ENCODE peak calls at places on chromosomes 5 and 9, in five cellular contexts. E is endothelial cell, B is left ventricle myocardium inferior, S is astrocyte, O is choroid plexus epithelial cell. F is an unnamed sample.

GRCh38 chr9:132141948-132142594 is 19.8 kb upstream of the NTNG2 start:
- DNase-seq in E (no peak), O (no peak), S (no peak), B (no peak), F (no peak)

GRCh38 chr5:38468202-38468656 is 88.2 kb downstream of the LIFR start:
- DNase-seq in E (no peak), S (peak), B (no peak), O (peak), F (peak)

GRCh38 chr5:53333160-53333559 is 147.3 kb upstream of the FST start:
- DNase-seq in B (no peak), O (no peak), S (peak), E (no peak), F (no peak)

GRCh38 chr9:14296462-14296861 is 17.5 kb downstream of the NFIB start:
- DNase-seq in O (no peak), B (peak), E (no peak), S (no peak), F (no peak)

GRCh38 chr5:61202213-61202612 is 39.9 kb upstream of the SMIM15 start:
- DNase-seq in E (no peak), B (no peak), S (peak), O (no peak), F (no peak)

GRCh38 chr5:159504106-159504856 is 174.0 kb upstream of the IL12B start:
- DNase-seq in B (no peak), S (peak), O (peak), E (no peak), F (no peak)

GRCh38 chr9:78663367-78663766 is 366.4 kb downstream of the PSAT1 start:
- DNase-seq in S (no peak), O (no peak), B (no peak), E (no peak), F (no peak)

GRCh38 chr5:129096382-129096991 is 1.9 kb downstream of the ISOC1 start:
- DNase-seq in B (no peak), E (no peak), O (no peak), S (no peak), F (no peak)

GRCh38 chr9:91591627-91592026 is 168.0 kb upstream of the NFIL3 start:
- DNase-seq in S (no peak), E (no peak), B (no peak), O (no peak), F (no peak)

GRCh38 chr5:137234973-137235943 is 263.9 kb downstream of the SPOCK1 start:
- DNase-seq in B (no peak), O (no peak), E (no peak), S (peak), F (no peak)

GRCh38 chr5:11415751-11416150 is 488.5 kb downstream of the CTNND2 start:
- DNase-seq in S (peak), O (peak), E (no peak), B (no peak), F (no peak)

GRCh38 chr5:131649160-131649559 is 14.1 kb upstream of the RAPGEF6 start:
- DNase-seq in O (peak), E (no peak), B (no peak), S (peak), F (no peak)

GRCh38 chr9:127174386-127175318 is 52.2 kb upstream of the ANGPTL2 start:
- DNase-seq in B (no peak), S (no peak), O (no peak), E (no peak), F (no peak)

GRCh38 chr9:79663878-79664277 is 92.1 kb downstream of the TLE4 start:
- DNase-seq in O (no peak), S (no peak), E (no peak), B (no peak), F (no peak)

GRCh38 chr5:55668356-55668755 is 43.8 kb downstream of the SLC38A9 start:
- DNase-seq in S (peak), B (no peak), E (no peak), O (peak), F (no peak)

GRCh38 chr5:29853711-29854110 is 1339.8 kb upstream of the CDH6 start:
- DNase-seq in S (no peak), O (no peak), B (no peak), E (no peak), F (no peak)

GRCh38 chr9:134724231-134724911 is 82.8 kb downstream of the COL5A1 start:
- DNase-seq in E (no peak), O (peak), B (peak), S (peak), F (no peak)

GRCh38 chr5:170449232-170449631 is 54.6 kb upstream of the KCNIP1 start:
- DNase-seq in O (no peak), B (no peak), E (no peak), S (no peak), F (no peak)

GRCh38 chr9:71446499-71447411 is 321.6 kb downstream of the CEMIP2 start:
- DNase-seq in B (no peak), S (peak), O (peak), E (peak), F (peak)

GRCh38 chr5:1799110-1799601 is 481 bp downstream of the MRPL36 start:
- DNase-seq in S (no peak), B (no peak), O (peak), E (peak), F (no peak)

GRCh38 chr9:36739538-36740116 is 166.9 kb downstream of the MELK start:
- DNase-seq in O (no peak), B (no peak), S (no peak), E (no peak), F (no peak)

GRCh38 chr9:16213781-16214515 is 656.5 kb downstream of the BNC2 start:
- DNase-seq in O (peak), B (peak), S (peak), E (no peak), F (peak)

GRCh38 chr5:52580921-52581320 is 206.8 kb upstream of the ITGA1 start:
- DNase-seq in O (peak), B (no peak), S (peak), E (no peak), F (no peak)

GRCh38 chr9:109119439-109120203 is at the start of gene TMEM245:
- DNase-seq in B (peak), S (peak), O (peak), E (peak), F (peak)

GRCh38 chr5:150103678-150104549 is 17.6 kb upstream of the CSF1R start:
- DNase-seq in S (no peak), B (no peak), O (no peak), E (no peak), F (no peak)

GRCh38 chr9:93952119-93952783 is 2.9 kb downstream of the BARX1 start:
- DNase-seq in S (no peak), B (no peak), O (no peak), E (no peak), F (no peak)

GRCh38 chr5:123992641-123993040 is 480.7 kb downstream of the CSNK1G3 start:
- DNase-seq in B (no peak), S (no peak), E (no peak), O (peak), F (no peak)

GRCh38 chr9:98995059-98995665 is 51.5 kb downstream of the COL15A1 start:
- DNase-seq in O (no peak), B (peak), S (no peak), E (no peak), F (peak)

GRCh38 chr9:126682928-126683697 is 69.4 kb downstream of the LMX1B start:
- DNase-seq in E (no peak), O (no peak), S (no peak), B (peak), F (no peak)

DNA sequence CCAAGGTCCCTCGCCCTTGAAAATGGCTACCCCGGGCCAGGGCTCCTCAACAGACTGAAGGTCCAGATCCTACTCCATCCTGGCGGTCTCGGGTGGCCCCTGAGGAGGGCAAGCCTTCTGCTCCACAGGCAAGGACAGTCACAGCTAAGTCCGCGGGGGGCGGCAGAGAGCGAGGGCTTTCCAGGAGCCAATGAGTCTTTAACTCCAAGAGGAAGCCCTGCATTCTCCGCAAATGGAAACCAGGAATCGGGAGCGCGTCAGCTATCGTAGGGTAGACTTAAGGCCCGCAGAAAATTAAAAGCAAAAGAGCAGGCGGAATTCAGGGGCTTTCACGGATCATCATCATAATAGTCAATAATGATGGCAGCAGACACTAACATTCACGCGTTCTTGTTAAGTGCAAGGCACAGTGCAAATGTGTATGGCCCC is 87.8 kb upstream of the TNFAIP8 start:
- DNase-seq in B (peak), O (peak), E (peak), S (peak), F (peak)
- TF ChIP-seq CTCF in B (peak), O (peak), E (peak), S (peak), F (peak)

GRCh38 chr5:15183520-15183919 is 311.9 kb upstream of the ANKH start:
- DNase-seq in B (no peak), S (no peak), E (no peak), O (peak), F (no peak)
- TF ChIP-seq CTCF in B (peak), S (peak), E (peak), O (peak), F (peak)

GRCh38 chr5:14487101-14487895 is 94.3 kb upstream of the OTULINL start:
- DNase-seq in O (peak), B (no peak), E (no peak), S (no peak), F (no peak)
- TF ChIP-seq CTCF in O (no peak), B (no peak), E (no peak), S (no peak), F (no peak)

DNA sequence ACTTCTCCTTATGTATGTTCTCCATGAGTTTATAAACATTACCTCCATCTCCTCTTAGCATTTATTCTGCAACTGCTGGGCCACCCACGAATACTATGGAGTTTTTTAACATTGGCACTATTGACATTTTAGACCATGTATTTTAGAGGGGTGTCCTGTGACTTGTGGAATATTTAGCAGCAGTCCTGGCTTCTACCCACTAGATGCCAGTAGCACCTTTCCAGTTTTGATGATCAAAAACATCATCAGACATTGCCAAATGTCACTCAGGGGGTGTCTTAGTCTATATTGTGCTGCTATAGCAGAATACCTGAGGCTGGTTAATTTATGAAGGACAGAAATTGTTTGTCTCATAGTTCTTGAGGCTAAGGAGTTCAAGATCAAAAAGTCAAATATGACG is 187.5 kb upstream of the RORB start:
- DNase-seq in E (no peak), B (no peak), O (no peak), S (no peak), F (no peak)
- TF ChIP-seq CTCF in E (no peak), B (peak), O (no peak), S (no peak), F (no peak)

GRCh38 chr9:102631559-102631958 is 363.6 kb upstream of the CYLC2 start:
- DNase-seq in O (peak), E (no peak), B (no peak), S (no peak), F (no peak)
- TF ChIP-seq CTCF in O (peak), E (peak), B (no peak), S (peak), F (no peak)

GRCh38 chr9:128729766-128730517 is 6.0 kb upstream of the ZDHHC12 start:
- DNase-seq in O (no peak), B (no peak), S (no peak), E (no peak), F (no peak)
- TF ChIP-seq CTCF in O (no peak), B (no peak), S (no peak), E (no peak), F (no peak)

DNA sequence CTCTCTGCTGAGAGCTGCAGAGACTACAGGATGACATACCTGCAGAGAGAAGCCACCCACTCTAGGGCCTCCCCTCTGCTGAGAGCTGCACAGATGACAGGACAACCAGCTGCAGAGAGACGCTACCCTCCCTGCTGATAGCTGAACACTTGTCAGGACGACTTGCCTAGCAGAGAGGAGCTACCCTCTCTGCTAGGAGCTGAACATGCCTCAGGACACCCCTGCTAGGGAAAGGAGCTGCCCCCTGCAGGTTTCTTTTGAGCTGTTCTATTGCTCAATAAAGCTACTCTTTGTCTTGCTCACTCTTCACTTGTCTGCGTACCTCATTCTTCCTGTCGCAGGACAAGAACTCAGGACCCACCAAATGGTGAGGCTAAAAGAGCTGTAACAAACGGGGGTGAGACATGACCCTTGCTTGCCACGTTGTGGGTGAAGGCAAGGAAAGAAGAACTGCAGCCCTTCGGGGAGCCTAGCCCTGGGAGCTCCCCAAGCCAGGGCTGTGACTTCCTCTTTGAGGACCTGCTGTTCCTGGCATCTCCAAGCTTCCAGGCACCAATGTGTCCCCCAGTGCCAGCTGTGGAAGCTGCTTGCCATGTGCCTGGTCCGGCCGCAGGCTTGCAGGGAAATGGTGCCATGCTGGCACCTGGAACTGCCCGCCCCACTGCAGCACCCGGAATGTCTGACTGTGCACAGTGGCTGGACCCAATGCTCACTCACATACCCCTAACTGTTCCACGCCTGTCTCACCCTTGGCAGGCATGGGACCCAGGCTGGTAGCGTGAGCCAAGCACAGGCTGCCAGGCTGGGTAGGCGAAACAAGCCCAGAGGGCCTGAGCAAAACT is 5.1 kb upstream of the TESK1 start:
- DNase-seq in S (no peak), E (no peak), B (no peak), O (peak), F (no peak)
- TF ChIP-seq CTCF in S (no peak), E (no peak), B (no peak), O (peak), F (no peak)

F was measured in AG09319.